ENCODE peak calls at places on chromosomes 12 and 14, in four cellular contexts. M is K562, N is HepG2, L is H1. E is an unnamed sample.

GRCh38 chr12:64039285-64039871 is 182.7 kb downstream of the KICS2 start:
- DNase-seq in M (no peak), N (no peak), L (no peak), E (no peak)

GRCh38 chr12:53483979-53484377 is 15.3 kb downstream of the MAP3K12 start:
- DNase-seq in M (no peak), N (no peak), L (no peak), E (no peak)

GRCh38 chr12:127145929-127146789 is 1120.8 kb upstream of the TMEM132C start:
- DNase-seq in M (peak; percentile 96), N (no peak), L (no peak), E (no peak)

GRCh38 chr14:91058017-91058675 is 2.3 kb downstream of the RPS6KA5 start:
- DNase-seq in M (no peak), N (no peak), L (no peak), E (no peak)

GRCh38 chr14:44963775-44964380 is 1.9 kb downstream of the TOGARAM1 start:
- DNase-seq in M (no peak), N (peak; percentile 41), L (no peak), E (no peak)

GRCh38 chr12:28258998-28259397 is 68.7 kb downstream of the CCDC91 start:
- DNase-seq in M (no peak), N (no peak), L (no peak), E (no peak)

GRCh38 chr12:52713960-52714886 is 10.9 kb upstream of the KRT77 start:
- DNase-seq in M (peak; percentile 43), N (no peak), L (peak; percentile 79), E (no peak)

GRCh38 chr14:37116933-37117844 is 55.2 kb downstream of the SLC25A21 start:
- DNase-seq in M (no peak), N (peak; percentile 39), L (no peak), E (no peak)

GRCh38 chr14:51855234-51855633 is 5.2 kb upstream of the GNG2 start:
- DNase-seq in M (no peak), N (no peak), L (no peak), E (no peak)

GRCh38 chr14:105053996-105054395 is 11.2 kb downstream of the GPR132 start:
- DNase-seq in M (no peak), N (no peak), L (no peak), E (no peak)

GRCh38 chr14:102532204-102532658 is 22.7 kb upstream of the ANKRD9 start:
- DNase-seq in M (no peak), N (no peak), L (no peak), E (no peak)

GRCh38 chr12:52171950-52172512 is 19.8 kb downstream of the KRT80 start:
- DNase-seq in M (peak; percentile 30), N (peak; percentile 39), L (peak; percentile 80), E (no peak)

GRCh38 chr12:14416658-14417057 is 51.2 kb downstream of the ATF7IP start:
- DNase-seq in M (no peak), N (peak; percentile 33), L (no peak), E (no peak)

GRCh38 chr12:34399631-34400422 is 377.5 kb downstream of the ALG10 start:
- DNase-seq in M (peak; percentile 1), N (no peak), L (peak; percentile 1), E (no peak)

GRCh38 chr14:61476105-61476736 is 154.8 kb downstream of the PRKCH start:
- DNase-seq in M (no peak), N (no peak), L (no peak), E (no peak)

GRCh38 chr12:124389537-124390441 is 94.9 kb downstream of the RFLNA start:
- DNase-seq in M (no peak), N (peak; percentile 38), L (peak; percentile 62), E (no peak)

GRCh38 chr14:106141242-106142220 is 615.1 kb downstream of the TMEM121 start:
- DNase-seq in M (peak; percentile 19), N (no peak), L (no peak), E (no peak)

GRCh38 chr12:111354511-111354910 is 14.4 kb downstream of the PHETA1 start:
- DNase-seq in M (no peak), N (no peak), L (no peak), E (no peak)

GRCh38 chr12:78431931-78432330 is 432.6 kb upstream of the SYT1 start:
- DNase-seq in M (no peak), N (no peak), L (no peak), E (no peak)

GRCh38 chr12:46332260-46332659 is 40.3 kb downstream of the SLC38A2 start:
- DNase-seq in M (no peak), N (peak; percentile 9), L (no peak), E (no peak)

GRCh38 chr14:100172811-100173210 is 13.4 kb upstream of the DEGS2 start:
- DNase-seq in M (no peak), N (no peak), L (no peak), E (no peak)

GRCh38 chr12:19131020-19131431 is 1.5 kb downstream of the PLEKHA5 start:
- DNase-seq in M (no peak), N (peak; percentile 41), L (no peak), E (no peak)

GRCh38 chr12:104280111-104280510 is 23.4 kb upstream of the EID3 start:
- DNase-seq in M (no peak), N (no peak), L (no peak), E (no peak)

GRCh38 chr12:24244801-24245200 is 295.3 kb upstream of the SOX5 start:
- DNase-seq in M (no peak), N (no peak), L (no peak), E (no peak)

DNA sequence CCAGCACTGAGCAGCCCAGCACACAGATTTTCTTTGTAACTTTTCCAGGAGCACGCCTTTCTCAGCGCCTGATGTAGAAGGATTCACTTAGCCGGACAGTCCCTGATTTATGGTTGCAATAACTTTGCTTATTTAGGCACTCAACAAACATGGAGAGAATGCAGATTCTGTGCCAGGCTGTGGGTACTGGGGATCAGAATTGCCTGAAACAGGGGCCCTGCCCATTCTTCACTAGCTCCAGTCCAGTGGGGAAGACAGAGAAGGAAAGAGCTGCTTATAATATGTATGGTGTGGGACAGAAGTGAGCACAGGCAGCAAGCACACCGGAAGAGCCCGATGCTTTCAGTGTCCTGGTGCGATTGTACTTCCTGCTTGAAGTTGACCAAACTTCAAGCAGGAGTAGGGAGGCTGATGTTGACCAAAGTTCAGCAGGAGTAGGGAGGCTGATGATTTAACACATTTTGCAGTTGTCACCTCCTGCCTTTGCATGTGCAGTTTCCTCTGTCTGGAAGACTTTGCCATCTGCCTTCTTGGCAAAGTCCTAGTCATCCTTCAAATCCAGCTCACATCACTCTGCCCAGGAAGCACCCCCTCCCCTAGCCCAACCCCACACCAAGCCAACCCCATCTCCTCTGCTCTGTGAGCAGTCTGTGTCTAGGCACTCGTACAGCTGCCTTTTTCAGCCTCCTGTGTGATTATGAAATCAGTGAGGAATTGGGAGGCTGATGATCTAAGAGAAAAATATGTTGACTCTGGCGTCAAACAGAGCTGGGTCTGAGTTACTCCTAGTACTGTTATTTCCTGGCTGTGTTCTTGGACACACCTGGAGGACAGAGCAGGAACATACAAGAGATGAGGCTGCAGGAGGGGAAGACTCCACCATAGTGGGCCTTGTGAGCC is 12.0 kb upstream of the PRIMA1 start:
- DNase-seq in M (no peak), N (peak; percentile 65), L (no peak), E (no peak)
- TF ChIP-seq BRCA1 in M (no peak), N (no peak), L (no peak), E (no peak)

GRCh38 chr12:3165311-3165931 is 88.2 kb downstream of the TSPAN9 start:
- DNase-seq in M (no peak), N (no peak), L (no peak), E (no peak)

GRCh38 chr12:3170423-3171194 is 93.4 kb downstream of the TSPAN9 start:
- DNase-seq in M (no peak), N (no peak), L (no peak), E (no peak)

GRCh38 chr12:3167636-3168035 is 90.5 kb downstream of the TSPAN9 start:
- DNase-seq in M (no peak), N (no peak), L (no peak), E (no peak)

GRCh38 chr12:3168775-3169221 is 91.6 kb downstream of the TSPAN9 start:
- DNase-seq in M (peak; percentile 11), N (no peak), L (no peak), E (no peak)

DNA sequence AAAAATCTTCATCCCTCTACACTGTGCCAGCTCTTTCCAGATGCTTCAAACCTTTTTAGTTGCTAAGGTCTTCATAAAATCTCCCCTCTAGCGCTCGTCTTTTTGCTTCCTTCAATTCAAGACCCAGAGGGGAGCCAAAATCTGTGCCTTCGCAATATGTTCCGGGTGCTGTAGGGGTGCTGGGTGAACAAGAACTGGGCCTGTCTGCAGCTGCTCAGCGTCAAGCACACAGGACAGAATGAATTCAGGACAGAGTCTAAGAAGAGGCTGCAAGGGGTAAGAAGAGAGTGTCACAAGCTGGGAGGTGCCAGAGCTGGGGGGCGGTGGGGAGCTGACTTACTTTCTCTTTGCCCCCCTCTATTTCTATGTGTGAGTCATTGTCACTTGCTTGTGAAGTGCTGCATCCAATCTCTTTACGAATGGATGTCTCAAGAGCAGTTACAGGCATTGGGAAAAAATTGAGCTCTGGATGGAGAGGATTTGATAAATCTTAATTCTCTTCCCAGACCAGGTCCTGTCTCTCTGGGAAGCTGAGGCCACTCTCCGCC is 91.1 kb downstream of the TSPAN9 start:
- DNase-seq in M (no peak), N (no peak), L (no peak), E (no peak)
- TF ChIP-seq USF2 in M (no peak), N (no peak), L (no peak), E (no peak)

GRCh38 chr14:21063479-21063878 is 5.9 kb downstream of the RNASE8 start:
- DNase-seq in M (no peak), N (no peak), L (no peak), E (no peak)
- TF ChIP-seq BRCA1 in M (no peak), N (no peak), L (no peak), E (no peak)

DNA sequence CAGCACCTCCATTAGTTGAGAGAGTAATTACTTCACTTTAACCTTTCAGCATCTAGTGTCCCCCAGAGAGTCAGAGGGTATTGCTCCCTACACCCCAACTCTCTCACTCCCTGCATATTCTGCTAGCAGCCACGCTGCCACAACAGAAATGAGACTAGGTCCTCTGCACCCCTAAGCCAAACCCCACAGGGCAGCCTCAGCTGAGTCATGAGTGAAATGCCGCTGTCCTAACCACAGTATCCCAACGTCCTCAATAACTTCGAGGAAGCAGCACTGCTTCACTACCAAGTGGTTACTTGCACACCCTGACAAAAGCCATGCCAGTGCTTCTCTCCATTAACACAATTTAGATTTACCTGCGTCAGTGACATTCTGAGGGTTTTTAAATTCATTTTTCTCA is 6.9 kb upstream of the LYZ start:
- DNase-seq in M (no peak), N (no peak), L (no peak), E (no peak)
- TF ChIP-seq USF2 in M (no peak), N (no peak), L (no peak), E (no peak)

E was measured in GM12878.